ENCODE peak calls at places on chromosome 12, in five cellular contexts. Q is K562, P is mesenchymal stem cell, X is IMR-90, S is OCI-LY7. L is an unnamed sample.

GRCh38 chr12:91951571-91951970 is 194.1 kb downstream of the BTG1 start:
- DNase-seq in Q (no peak), P (no peak), X (peak; percentile 56), S (no peak), L (peak; percentile 62)

GRCh38 chr12:113268136-113268535 is 46.9 kb downstream of the TPCN1 start:
- DNase-seq in Q (no peak), P (no peak), X (no peak), S (no peak), L (no peak)

GRCh38 chr12:61891632-61892031 is 368.6 kb upstream of the USP15 start:
- DNase-seq in Q (no peak), P (peak; percentile 66), X (no peak), S (no peak), L (peak; percentile 9)

GRCh38 chr12:67853204-67853603 is 136.0 kb upstream of the IFNG-AS1 start:
- DNase-seq in Q (no peak), P (peak; percentile 13), X (peak; percentile 35), S (no peak), L (peak; percentile 75)

GRCh38 chr12:111386891-111387290 is 18.0 kb upstream of the PHETA1 start:
- DNase-seq in Q (no peak), P (peak; percentile 15), X (no peak), S (no peak), L (peak; percentile 36)

GRCh38 chr12:89064780-89065179 is 287.5 kb downstream of the DUSP6 start:
- DNase-seq in Q (no peak), P (peak; percentile 33), X (peak; percentile 71), S (no peak), L (peak; percentile 93)

GRCh38 chr12:34403706-34404376 is 381.5 kb downstream of the ALG10 start:
- DNase-seq in Q (peak; percentile 0), P (no peak), X (no peak), S (no peak), L (no peak)

GRCh38 chr12:94982456-94982855 is 21.0 kb downstream of the NDUFA12 start:
- DNase-seq in Q (no peak), P (peak; percentile 18), X (no peak), S (no peak), L (peak; percentile 3)

GRCh38 chr12:121439715-121440114 is 39.8 kb downstream of the RNF34 start:
- DNase-seq in Q (no peak), P (no peak), X (no peak), S (no peak), L (no peak)

GRCh38 chr12:52204095-52204930 is 12.5 kb upstream of the KRT80 start:
- DNase-seq in Q (no peak), P (peak; percentile 67), X (peak; percentile 81), S (no peak), L (peak; percentile 79)

GRCh38 chr12:106980944-106981343 is 6.0 kb downstream of the MTERF2 start:
- DNase-seq in Q (no peak), P (no peak), X (no peak), S (no peak), L (no peak)

GRCh38 chr12:131460516-131460915 is 250.4 kb upstream of the SFSWAP start:
- DNase-seq in Q (no peak), P (no peak), X (no peak), S (no peak), L (no peak)

GRCh38 chr12:44874981-44875416 is 1.1 kb downstream of the NELL2 start:
- DNase-seq in Q (no peak), P (no peak), X (no peak), S (peak; percentile 18), L (peak; percentile 7)

GRCh38 chr12:93149228-93149627 is 220.1 kb upstream of the EEA1 start:
- DNase-seq in Q (no peak), P (no peak), X (no peak), S (no peak), L (no peak)

GRCh38 chr12:14772946-14773345 is 30.3 kb downstream of the WBP11 start:
- DNase-seq in Q (no peak), P (no peak), X (no peak), S (no peak), L (no peak)

GRCh38 chr12:100927825-100928224 is 133.2 kb downstream of the ANO4 start:
- DNase-seq in Q (no peak), P (peak; percentile 81), X (peak; percentile 88), S (no peak), L (peak; percentile 91)

GRCh38 chr12:14129601-14130178 is 148.3 kb upstream of the GRIN2B start:
- DNase-seq in Q (no peak), P (no peak), X (no peak), S (no peak), L (no peak)

GRCh38 chr12:3336606-3337311 is 154.2 kb upstream of the PRMT8 start:
- DNase-seq in Q (no peak), P (no peak), X (no peak), S (no peak), L (no peak)

GRCh38 chr12:47271800-47272230 is 192.1 kb upstream of the AMIGO2 start:
- DNase-seq in Q (no peak), P (peak; percentile 14), X (no peak), S (no peak), L (peak; percentile 12)

GRCh38 chr12:113299619-113300237 is 35.2 kb downstream of the SLC8B1 start:
- DNase-seq in Q (peak; percentile 79), P (peak; percentile 86), X (peak; percentile 73), S (no peak), L (peak; percentile 91)

GRCh38 chr12:85036241-85036707 is at the start of the genes LRRIQ1 and TSPAN19:
- DNase-seq in Q (no peak), P (peak; percentile 88), X (peak; percentile 79), S (peak; percentile 1), L (peak; percentile 88)

GRCh38 chr12:109625131-109625559 is 51.6 kb downstream of the MVK start:
- DNase-seq in Q (peak; percentile 30), P (peak; percentile 60), X (peak; percentile 20), S (no peak), L (peak; percentile 80)

GRCh38 chr12:130998136-130998535 is 44.4 kb downstream of the ADGRD1 start:
- DNase-seq in Q (no peak), P (no peak), X (no peak), S (no peak), L (no peak)

GRCh38 chr12:3436496-3437060 is 54.4 kb upstream of the PRMT8 start:
- DNase-seq in Q (no peak), P (no peak), X (no peak), S (no peak), L (no peak)

GRCh38 chr12:62006076-62006732 is 254.0 kb upstream of the USP15 start:
- DNase-seq in Q (peak; percentile 36), P (peak; percentile 63), X (peak; percentile 36), S (peak; percentile 48), L (peak; percentile 58)

GRCh38 chr12:43453761-43454160 is 98.2 kb downstream of the ADAMTS20 start:
- DNase-seq in Q (no peak), P (no peak), X (no peak), S (no peak), L (peak; percentile 3)

GRCh38 chr12:95402096-95402495 is 71.9 kb upstream of the METAP2 start:
- DNase-seq in Q (no peak), P (no peak), X (no peak), S (no peak), L (no peak)

GRCh38 chr12:67482751-67483661 is 165.5 kb upstream of the DYRK2 start:
- DNase-seq in Q (no peak), P (peak; percentile 58), X (peak; percentile 56), S (peak; percentile 70), L (peak; percentile 59)

GRCh38 chr12:109827566-109828550 is 5.3 kb downstream of the TRPV4 start:
- DNase-seq in Q (no peak), P (peak; percentile 56), X (no peak), S (no peak), L (no peak)

GRCh38 chr12:3190101-3190500 is 112.9 kb downstream of the TSPAN9 start:
- DNase-seq in Q (no peak), P (no peak), X (no peak), S (no peak), L (no peak)

GRCh38 chr12:43789941-43790340 is 16.2 kb downstream of the TWF1 start:
- DNase-seq in Q (no peak), P (no peak), X (peak; percentile 77), S (no peak), L (peak; percentile 24)

GRCh38 chr12:27343255-27344000 is 10.8 kb downstream of the BMAL2 start:
- DNase-seq in Q (no peak), P (peak; percentile 89), X (peak; percentile 97), S (no peak), L (peak; percentile 94)

GRCh38 chr12:27340971-27341370 is 8.3 kb downstream of the BMAL2 start:
- DNase-seq in Q (no peak), P (no peak), X (no peak), S (no peak), L (peak; percentile 25)

GRCh38 chr12:27344760-27345159 is 12.1 kb downstream of the BMAL2 start:
- DNase-seq in Q (no peak), P (no peak), X (peak; percentile 41), S (no peak), L (peak; percentile 15)

GRCh38 chr12:27344246-27344645 is 11.6 kb downstream of the BMAL2 start:
- DNase-seq in Q (no peak), P (no peak), X (no peak), S (no peak), L (peak; percentile 10)

DNA sequence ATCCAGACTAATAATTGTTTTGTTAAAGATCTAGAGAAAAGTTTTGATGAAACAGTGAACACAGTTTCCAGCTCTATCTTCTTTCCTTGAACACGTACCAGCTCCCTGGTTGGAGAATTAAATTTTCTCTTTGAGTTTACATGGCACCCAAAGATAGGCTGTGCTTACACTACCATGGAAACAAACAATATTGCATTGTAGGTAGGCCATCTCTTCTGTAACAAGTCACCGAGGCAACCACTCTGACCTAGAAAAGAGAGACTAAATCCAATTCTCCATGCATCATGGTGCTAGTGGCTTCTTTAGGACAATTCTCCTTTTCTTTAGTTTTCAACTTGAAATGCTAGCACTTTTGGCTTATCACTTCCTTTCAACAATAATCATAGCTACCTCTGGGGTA is 9.9 kb downstream of the BMAL2 start:
- DNase-seq in Q (no peak), P (no peak), X (no peak), S (no peak), L (peak; percentile 32)
- H2AFZ ChIP-seq in Q (no peak overlapping the region), P (no peak overlapping the region), X (no peak overlapping the region), S (no peak overlapping the region), L (peak overlapping the region; percentile 29)

GRCh38 chr12:132908145-132909029 is 21.0 kb upstream of the CHFR start:
- DNase-seq in Q (peak; percentile 65), P (peak; percentile 98), X (peak; percentile 94), S (peak; percentile 98), L (peak; percentile 99)
- H3K4me2 ChIP-seq in Q (peak overlapping the region; percentile 41), P (peak overlapping the region; percentile 67), X (peak overlapping the region; percentile 83), S (peak overlapping the region; percentile 71), L (peak overlapping the region; percentile 69)

DNA sequence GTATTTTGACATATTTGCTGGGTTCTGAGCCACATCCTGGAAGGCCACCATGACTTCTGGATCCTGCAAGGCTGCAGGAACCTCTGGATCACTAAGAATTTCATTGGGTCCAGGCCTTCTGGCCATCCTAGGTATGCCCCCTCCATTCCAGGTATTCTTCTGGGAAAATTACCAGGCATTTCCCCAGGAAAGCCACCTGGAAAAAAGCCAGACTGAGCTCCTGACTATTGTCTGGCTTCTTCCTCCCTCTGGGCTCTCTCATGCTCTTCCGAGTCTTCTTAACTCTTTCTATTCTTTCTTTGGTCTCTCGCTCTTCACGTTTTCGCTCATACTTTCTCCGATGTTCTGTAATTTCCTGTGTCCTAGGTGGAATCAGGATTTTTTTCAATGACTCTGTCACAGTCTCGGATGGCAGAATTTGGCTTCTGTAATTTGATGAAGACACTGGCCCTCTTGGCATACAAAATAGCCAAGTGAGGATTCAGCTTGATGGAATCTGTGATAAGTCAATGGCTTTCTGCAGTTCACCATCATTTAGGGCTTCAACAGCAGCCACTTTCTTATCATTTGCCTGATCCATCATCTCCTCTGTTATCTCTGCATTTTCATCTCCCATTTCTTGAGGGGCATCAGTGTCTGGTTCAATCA is 42.6 kb downstream of the ATP23 start:
- DNase-seq in Q (no peak), P (no peak), X (no peak), S (no peak), L (no peak)
- H2AFZ ChIP-seq in Q (no peak overlapping the region), P (no peak overlapping the region), X (no peak overlapping the region), S (no peak overlapping the region), L (no peak overlapping the region)

GRCh38 chr12:39467432-39467870 is 24.5 kb upstream of the KIF21A start:
- DNase-seq in Q (no peak), P (peak; percentile 36), X (no peak), S (no peak), L (peak; percentile 5)
- H3K4me2 ChIP-seq in Q (no peak overlapping the region), P (no peak overlapping the region), X (no peak overlapping the region), S (no peak overlapping the region), L (no peak overlapping the region)

L was measured in GM23248.